ENCODE peak calls at places on chromosomes 5 and 9, in nine cellular contexts. W, E, S, J, A, L, R, D and U are unnamed samples.

GRCh38 chr5:69364414-69364813 is 4.9 kb downstream of the AK6 start:
- DNase-seq in R (no peak), J (peak; percentile 7), E (peak; percentile 54), A (no peak), D (peak; percentile 23), S (no peak), W (peak; percentile 12), L (no peak), U (peak; percentile 12)

GRCh38 chr9:15289590-15289989 is 17.4 kb downstream of the TTC39B start:
- DNase-seq in J (peak; percentile 59), A (no peak), L (no peak), S (no peak), E (no peak), R (no peak), W (no peak), D (no peak), U (no peak)

GRCh38 chr5:456351-457194 is 13.6 kb downstream of the EXOC3 start:
- DNase-seq in E (no peak), R (peak; percentile 4), S (no peak), W (no peak), D (no peak), L (peak; percentile 5), J (no peak), A (no peak), U (no peak)

GRCh38 chr9:80555782-80556325 is 984.1 kb downstream of the TLE4 start:
- DNase-seq in W (no peak), D (no peak), L (no peak), S (peak; percentile 60), J (peak; percentile 18), A (no peak), R (no peak), E (peak; percentile 53), U (peak; percentile 31)

GRCh38 chr5:64929833-64930232 is 161.1 kb downstream of the CWC27 start:
- DNase-seq in L (no peak), J (no peak), R (no peak), D (no peak), S (no peak), E (no peak), A (no peak), W (no peak), U (no peak)

GRCh38 chr9:107422189-107422802 is 67.3 kb downstream of the KLF4 start:
- DNase-seq in R (peak; percentile 80), L (peak; percentile 65), W (peak; percentile 55), E (peak; percentile 85), J (peak; percentile 51), A (peak; percentile 79), D (peak; percentile 93), S (peak; percentile 16), U (peak; percentile 85)

GRCh38 chr9:106697799-106698591 is 165.0 kb upstream of the ZNF462 start:
- DNase-seq in L (peak; percentile 80), J (peak; percentile 46), W (peak; percentile 55), S (peak; percentile 57), E (peak; percentile 71), R (peak; percentile 39), A (no peak), D (no peak), U (peak; percentile 42)

GRCh38 chr9:35705836-35706430 is 16.2 kb upstream of the TPM2 start:
- DNase-seq in S (no peak), J (no peak), D (no peak), W (no peak), R (no peak), L (no peak), A (no peak), E (no peak), U (no peak)

GRCh38 chr9:121233906-121234901 is 32.5 kb upstream of the RAB14 start:
- DNase-seq in A (no peak), J (peak; percentile 81), W (peak; percentile 60), S (no peak), D (peak; percentile 49), E (peak; percentile 60), L (no peak), R (no peak), U (peak; percentile 75)

GRCh38 chr9:68706579-68707201 is 1.6 kb downstream of the PIP5K1B start:
- DNase-seq in A (peak; percentile 10), W (no peak), R (peak; percentile 23), E (no peak), J (no peak), S (no peak), L (no peak), D (peak; percentile 24), U (no peak)

GRCh38 chr5:40413747-40414146 is 266.0 kb upstream of the PTGER4 start:
- DNase-seq in D (no peak), E (peak; percentile 78), A (no peak), W (peak; percentile 34), S (no peak), J (peak; percentile 61), L (no peak), R (no peak), U (no peak)

GRCh38 chr9:124381073-124381945 is 33.9 kb downstream of the PSMB7 start:
- DNase-seq in E (peak; percentile 60), W (no peak), R (no peak), S (no peak), J (peak; percentile 29), D (no peak), L (no peak), A (no peak), U (peak; percentile 61)

GRCh38 chr5:120535900-120536299 is 71.8 kb downstream of the PRR16 start:
- DNase-seq in W (no peak), D (no peak), E (no peak), S (no peak), J (peak; percentile 62), R (no peak), L (no peak), A (no peak), U (no peak)

GRCh38 chr9:71743217-71743705 is 25.1 kb downstream of the CEMIP2 start:
- DNase-seq in R (no peak), E (peak; percentile 91), A (no peak), D (no peak), L (no peak), J (peak; percentile 52), W (peak; percentile 89), S (peak; percentile 60), U (peak; percentile 59)

GRCh38 chr5:11504794-11505193 is 399.5 kb downstream of the CTNND2 start:
- DNase-seq in R (no peak), L (no peak), W (peak; percentile 15), D (peak; percentile 53), A (no peak), J (no peak), E (peak; percentile 1), S (peak; percentile 4), U (no peak)

GRCh38 chr5:75017971-75018370 is 34.4 kb downstream of the GCNT4 start:
- DNase-seq in S (no peak), W (no peak), J (no peak), L (no peak), E (no peak), R (no peak), D (no peak), A (no peak), U (no peak)

GRCh38 chr9:16867571-16868311 is 2.7 kb downstream of the BNC2 start:
- DNase-seq in A (peak; percentile 30), R (no peak), W (peak; percentile 76), J (peak; percentile 81), S (no peak), D (peak; percentile 26), L (no peak), E (peak; percentile 92), U (peak; percentile 67)

GRCh38 chr9:88527626-88528025 is 7.4 kb upstream of the NXNL2 start:
- DNase-seq in R (no peak), E (no peak), W (no peak), L (no peak), S (no peak), D (no peak), J (no peak), A (no peak), U (no peak)

GRCh38 chr9:126157826-126158431 is 168.7 kb upstream of the MVB12B start:
- DNase-seq in R (no peak), E (no peak), W (no peak), D (no peak), S (no peak), A (peak; percentile 16), J (no peak), L (no peak), U (no peak)
- H3K4me3 ChIP-seq in R (no peak overlapping the region), E (no peak overlapping the region), W (no peak overlapping the region), D (no peak overlapping the region), S (no peak overlapping the region), A (no peak overlapping the region), J (no peak overlapping the region), L (no peak overlapping the region), U (no peak overlapping the region)

DNA sequence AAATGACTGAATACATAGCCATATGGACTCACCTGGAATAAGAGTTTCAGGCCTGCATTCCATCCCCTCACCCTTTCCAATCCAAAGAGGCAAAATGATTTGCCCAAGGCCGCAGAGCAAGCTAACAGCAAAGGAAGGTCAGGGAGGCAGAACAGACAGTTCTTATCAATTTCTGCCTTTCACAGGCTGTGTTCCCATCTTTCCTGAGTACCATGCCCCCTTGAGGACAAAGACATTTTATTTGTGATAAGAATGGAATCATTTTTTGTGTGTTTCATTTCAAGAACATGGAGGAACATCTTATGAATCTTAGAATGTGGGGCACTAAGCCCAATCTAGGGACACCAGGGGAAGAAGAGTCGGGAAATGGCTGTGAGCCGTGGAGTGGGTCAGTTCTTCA is 13.9 kb downstream of the LHFPL2 start:
- DNase-seq in E (no peak), L (no peak), A (no peak), S (no peak), J (no peak), W (no peak), D (no peak), R (no peak), U (no peak)
- H3K4me3 ChIP-seq in E (no peak overlapping the region), L (no peak overlapping the region), A (no peak overlapping the region), S (no peak overlapping the region), J (no peak overlapping the region), W (no peak overlapping the region), D (no peak overlapping the region), R (no peak overlapping the region), U (no peak overlapping the region)

DNA sequence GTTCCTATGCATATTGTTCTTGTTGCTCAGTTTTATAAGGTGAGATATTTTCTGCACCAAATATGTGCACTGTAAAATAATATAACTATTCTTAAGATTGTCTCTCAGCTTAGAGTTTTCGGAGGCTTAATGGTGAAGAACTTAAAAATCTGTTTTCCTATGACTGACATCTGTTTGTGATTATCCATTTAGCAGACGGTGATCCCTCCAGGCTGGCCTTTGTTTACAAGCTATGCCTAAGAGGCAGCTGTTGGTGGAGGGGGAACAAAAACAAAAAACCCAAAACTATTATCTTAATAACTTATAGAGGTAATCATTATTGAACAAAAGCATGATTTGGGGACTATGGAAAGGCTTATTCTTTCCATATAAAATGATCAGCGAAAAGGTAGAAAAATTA is 660 bp downstream of the PDCD1LG2 start:
- DNase-seq in L (no peak), R (no peak), D (no peak), S (no peak), J (peak; percentile 41), E (no peak), A (no peak), W (no peak), U (peak; percentile 75)
- H3K4me3 ChIP-seq in L (peak overlapping the region; percentile 3), R (peak overlapping the region; percentile 29), D (no peak overlapping the region), S (peak overlapping the region; percentile 47), J (peak overlapping the region; percentile 52), E (peak overlapping the region; percentile 52), A (no peak overlapping the region), W (peak overlapping the region; percentile 25), U (peak overlapping the region; percentile 59)

DNA sequence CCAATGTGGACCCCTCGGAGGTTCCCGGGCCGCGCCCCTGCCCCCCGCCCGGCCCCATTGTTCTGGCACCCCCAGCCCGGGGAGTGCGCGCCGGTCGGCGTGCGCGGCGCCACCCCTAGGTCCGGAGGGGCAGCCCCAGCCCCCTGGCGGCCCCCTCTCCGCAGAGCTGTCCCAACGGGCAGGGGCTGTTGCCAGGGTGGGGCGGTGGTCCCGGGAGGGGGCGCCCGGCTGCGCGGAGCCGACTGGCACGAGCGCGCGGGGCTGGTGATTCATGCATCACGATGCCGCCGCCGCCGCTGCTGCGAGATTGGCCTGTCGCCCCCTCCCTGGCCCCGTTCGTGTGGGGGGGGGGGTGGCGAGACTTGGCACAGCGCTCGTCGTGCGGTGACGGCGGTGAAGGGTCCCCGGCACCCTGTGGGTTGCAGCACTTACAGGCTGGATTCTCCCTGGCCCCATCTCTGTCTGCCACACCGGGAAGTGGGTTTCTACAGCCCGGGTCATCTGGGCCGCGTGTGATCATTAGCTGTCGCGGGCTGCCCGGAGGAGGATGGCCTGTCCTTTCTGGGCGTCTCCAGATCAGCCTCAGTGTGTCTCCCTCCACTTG is 756 bp downstream of the NCS1 start:
- DNase-seq in S (no peak), J (no peak), L (no peak), D (peak; percentile 42), A (peak; percentile 87), R (no peak), E (no peak), W (no peak), U (peak; percentile 67)
- H3K4me3 ChIP-seq in S (peak overlapping the region; percentile 62), J (peak overlapping the region; percentile 71), L (peak overlapping the region; percentile 49), D (peak overlapping the region; percentile 63), A (peak overlapping the region; percentile 54), R (peak overlapping the region; percentile 71), E (peak overlapping the region; percentile 65), W (peak overlapping the region; percentile 68), U (peak overlapping the region; percentile 46)